ENCODE peak calls at places on chromosomes 7 and 10, in nine cellular contexts. One of them, this sample, is unnamed.

GRCh38 chr10:5498791-5499492 is 428 bp downstream of the CALML5 start:
- DNase-seq in skeletal muscle cell: no peak
- DNase-seq in activated T-cell treated with anti-CD3 and anti-CD28 coated beads for 48 hours: no peak
- DNase-seq in fibroblast of lung: no peak
- DNase-seq in NCI-H1092 treated with DMSO at 0.1 percent for 48 hours: no peak
- DNase-seq in SW 1271: no peak
- DNase-seq in left kidney: no peak
- DNase-seq in naive B cell: no peak
- DNase-seq in activated CD8-positive, alpha-beta memory T cell treated with anti-CD3 and anti-CD28 coated beads, Interleukin-2, amount 50 U/mL, for 48 hours: no peak
- DNase-seq in this sample: no peak

GRCh38 chr7:88184848-88185304 is 35.0 kb downstream of the SRI start:
- DNase-seq in skeletal muscle cell: no peak
- DNase-seq in activated T-cell treated with anti-CD3 and anti-CD28 coated beads for 48 hours: no peak
- DNase-seq in fibroblast of lung: no peak
- DNase-seq in NCI-H1092 treated with DMSO at 0.1 percent for 48 hours: no peak
- DNase-seq in SW 1271: no peak
- DNase-seq in left kidney: no peak
- DNase-seq in naive B cell: no peak
- DNase-seq in activated CD8-positive, alpha-beta memory T cell treated with anti-CD3 and anti-CD28 coated beads, Interleukin-2, amount 50 U/mL, for 48 hours: no peak
- DNase-seq in this sample: peak; percentile 68

GRCh38 chr10:24519950-24520349 is 203.7 kb downstream of the ARHGAP21 start:
- DNase-seq in skeletal muscle cell: no peak
- DNase-seq in activated T-cell treated with anti-CD3 and anti-CD28 coated beads for 48 hours: peak; percentile 6
- DNase-seq in fibroblast of lung: no peak
- DNase-seq in NCI-H1092 treated with DMSO at 0.1 percent for 48 hours: no peak
- DNase-seq in SW 1271: no peak
- DNase-seq in left kidney: peak; percentile 18
- DNase-seq in naive B cell: no peak
- DNase-seq in activated CD8-positive, alpha-beta memory T cell treated with anti-CD3 and anti-CD28 coated beads, Interleukin-2, amount 50 U/mL, for 48 hours: peak; percentile 57
- DNase-seq in this sample: no peak

GRCh38 chr7:130872341-130872740 is 138.3 kb upstream of the KLF14 start:
- DNase-seq in skeletal muscle cell: no peak
- DNase-seq in activated T-cell treated with anti-CD3 and anti-CD28 coated beads for 48 hours: no peak
- DNase-seq in fibroblast of lung: no peak
- DNase-seq in NCI-H1092 treated with DMSO at 0.1 percent for 48 hours: no peak
- DNase-seq in SW 1271: no peak
- DNase-seq in left kidney: no peak
- DNase-seq in naive B cell: no peak
- DNase-seq in activated CD8-positive, alpha-beta memory T cell treated with anti-CD3 and anti-CD28 coated beads, Interleukin-2, amount 50 U/mL, for 48 hours: no peak
- DNase-seq in this sample: no peak

GRCh38 chr10:104029528-104029875 is 56.2 kb downstream of the COL17A1 start:
- DNase-seq in skeletal muscle cell: no peak
- DNase-seq in activated T-cell treated with anti-CD3 and anti-CD28 coated beads for 48 hours: no peak
- DNase-seq in fibroblast of lung: peak; percentile 56
- DNase-seq in NCI-H1092 treated with DMSO at 0.1 percent for 48 hours: no peak
- DNase-seq in SW 1271: no peak
- DNase-seq in left kidney: no peak
- DNase-seq in naive B cell: no peak
- DNase-seq in activated CD8-positive, alpha-beta memory T cell treated with anti-CD3 and anti-CD28 coated beads, Interleukin-2, amount 50 U/mL, for 48 hours: no peak
- DNase-seq in this sample: no peak

GRCh38 chr10:70803768-70804423 is 11.9 kb upstream of the SGPL1 start:
- DNase-seq in skeletal muscle cell: no peak
- DNase-seq in activated T-cell treated with anti-CD3 and anti-CD28 coated beads for 48 hours: no peak
- DNase-seq in fibroblast of lung: no peak
- DNase-seq in NCI-H1092 treated with DMSO at 0.1 percent for 48 hours: peak; percentile 95
- DNase-seq in SW 1271: no peak
- DNase-seq in left kidney: no peak
- DNase-seq in naive B cell: no peak
- DNase-seq in activated CD8-positive, alpha-beta memory T cell treated with anti-CD3 and anti-CD28 coated beads, Interleukin-2, amount 50 U/mL, for 48 hours: no peak
- DNase-seq in this sample: no peak

GRCh38 chr7:103689262-103689661 is 243.3 kb upstream of the SLC26A5 start:
- DNase-seq in skeletal muscle cell: no peak
- DNase-seq in activated T-cell treated with anti-CD3 and anti-CD28 coated beads for 48 hours: no peak
- DNase-seq in fibroblast of lung: peak; percentile 38
- DNase-seq in NCI-H1092 treated with DMSO at 0.1 percent for 48 hours: peak; percentile 70
- DNase-seq in SW 1271: no peak
- DNase-seq in left kidney: no peak
- DNase-seq in naive B cell: no peak
- DNase-seq in activated CD8-positive, alpha-beta memory T cell treated with anti-CD3 and anti-CD28 coated beads, Interleukin-2, amount 50 U/mL, for 48 hours: no peak
- DNase-seq in this sample: no peak

GRCh38 chr10:132566892-132567291 is 29.3 kb downstream of the INPP5A start:
- DNase-seq in skeletal muscle cell: no peak
- DNase-seq in activated T-cell treated with anti-CD3 and anti-CD28 coated beads for 48 hours: no peak
- DNase-seq in fibroblast of lung: no peak
- DNase-seq in NCI-H1092 treated with DMSO at 0.1 percent for 48 hours: no peak
- DNase-seq in SW 1271: no peak
- DNase-seq in left kidney: peak; percentile 90
- DNase-seq in naive B cell: no peak
- DNase-seq in activated CD8-positive, alpha-beta memory T cell treated with anti-CD3 and anti-CD28 coated beads, Interleukin-2, amount 50 U/mL, for 48 hours: no peak
- DNase-seq in this sample: no peak

GRCh38 chr10:74576586-74576985 is 249.8 kb upstream of the KAT6B start:
- DNase-seq in skeletal muscle cell: no peak
- DNase-seq in activated T-cell treated with anti-CD3 and anti-CD28 coated beads for 48 hours: no peak
- DNase-seq in fibroblast of lung: no peak
- DNase-seq in NCI-H1092 treated with DMSO at 0.1 percent for 48 hours: no peak
- DNase-seq in SW 1271: no peak
- DNase-seq in left kidney: no peak
- DNase-seq in naive B cell: no peak
- DNase-seq in activated CD8-positive, alpha-beta memory T cell treated with anti-CD3 and anti-CD28 coated beads, Interleukin-2, amount 50 U/mL, for 48 hours: no peak
- DNase-seq in this sample: no peak

This sample was measured in HT-29.